ENCODE peak calls at places on chromosomes 12 and 14, in seven cellular contexts. L, H, R, I, M, V and Q are unnamed samples.

GRCh38 chr12:130966443-130967030 is 12.8 kb downstream of the ADGRD1 start:
- DNase-seq in L (no peak), H (no peak), R (no peak), I (no peak), M (no peak), V (no peak), Q (no peak)

GRCh38 chr14:102905116-102906108 is 17.1 kb upstream of the AMN start:
- DNase-seq in L (no peak), H (no peak), R (no peak), I (no peak), M (no peak), V (no peak), Q (no peak)

GRCh38 chr12:3553681-3554546 is 62.9 kb downstream of the PRMT8 start:
- DNase-seq in L (no peak), H (no peak), R (no peak), I (no peak), M (no peak), V (no peak), Q (peak; percentile 54)

GRCh38 chr14:33587761-33588160 is 363.1 kb downstream of the EGLN3 start:
- DNase-seq in L (no peak), H (no peak), R (no peak), I (no peak), M (no peak), V (no peak), Q (no peak)

GRCh38 chr12:118307069-118307954 is 65.4 kb downstream of the TAOK3 start:
- DNase-seq in L (no peak), H (no peak), R (peak; percentile 37), I (no peak), M (no peak), V (no peak), Q (peak; percentile 51)

GRCh38 chr12:127494961-127495915 is 771.7 kb upstream of the TMEM132C start:
- DNase-seq in L (peak; percentile 5), H (no peak), R (no peak), I (no peak), M (no peak), V (no peak), Q (no peak)

GRCh38 chr12:41769810-41770209 is 374.9 kb downstream of the GXYLT1 start:
- DNase-seq in L (no peak), H (no peak), R (no peak), I (no peak), M (no peak), V (no peak), Q (no peak)

GRCh38 chr12:104928036-104928770 is 29.9 kb downstream of the SLC41A2 start:
- DNase-seq in L (no peak), H (no peak), R (no peak), I (no peak), M (no peak), V (no peak), Q (no peak)

GRCh38 chr14:72686101-72686500 is 207.8 kb downstream of the DPF3 start:
- DNase-seq in L (peak; percentile 53), H (no peak), R (no peak), I (no peak), M (no peak), V (no peak), Q (no peak)

GRCh38 chr12:109994262-109995175 is 1.6 kb downstream of the GIT2 start:
- DNase-seq in L (peak; percentile 12), H (no peak), R (no peak), I (peak; percentile 23), M (no peak), V (no peak), Q (peak; percentile 66)